ENCODE peak calls at places on chromosomes 5 and 9, in six cellular contexts. H is HCT116; A is H1; G is LNCaP clone FGC; D is CD8-positive, alpha-beta T cell; V is AG04450. E is an unnamed sample.

GRCh38 chr5:7018144-7018543 is 304.9 kb downstream of the TENT4A start:
- DNase-seq in H (no peak), A (no peak), G (no peak), D (no peak), V (no peak), E (no peak)

GRCh38 chr5:53427965-53428364 is 52.5 kb upstream of the FST start:
- DNase-seq in H (no peak), A (no peak), G (no peak), D (no peak), V (no peak), E (no peak)

GRCh38 chr5:111580956-111581355 is 68.6 kb upstream of the STARD4 start:
- DNase-seq in H (no peak), A (no peak), G (no peak), D (no peak), V (no peak), E (no peak)

GRCh38 chr5:54457094-54457531 is 1.6 kb downstream of the HSPB3 start:
- DNase-seq in H (no peak), A (no peak), G (no peak), D (no peak), V (peak; percentile 72), E (peak; percentile 96)

GRCh38 chr5:76524872-76525271 is 98.3 kb downstream of the F2RL2 start:
- DNase-seq in H (no peak), A (no peak), G (no peak), D (no peak), V (no peak), E (no peak)

GRCh38 chr5:147782053-147783028 is at the start of gene JAKMIP2:
- DNase-seq in H (no peak), A (peak; percentile 98), G (no peak), D (peak; percentile 80), V (no peak), E (peak; percentile 92)

GRCh38 chr5:40383719-40384651 is 295.7 kb upstream of the PTGER4 start:
- DNase-seq in H (no peak), A (no peak), G (no peak), D (no peak), V (peak; percentile 44), E (no peak)

GRCh38 chr5:115396698-115397097 is 100.2 kb upstream of the CCDC112 start:
- DNase-seq in H (no peak), A (no peak), G (no peak), D (no peak), V (no peak), E (no peak)

GRCh38 chr9:5800969-5801738 is 31.8 kb downstream of the ERMP1 start:
- DNase-seq in H (no peak), A (no peak), G (no peak), D (no peak), V (no peak), E (no peak)

GRCh38 chr5:59092758-59093157 is 509.9 kb downstream of the RAB3C start:
- DNase-seq in H (no peak), A (no peak), G (no peak), D (no peak), V (no peak), E (no peak)

GRCh38 chr5:76690704-76691469 is 25.0 kb upstream of the F2R start:
- DNase-seq in H (no peak), A (no peak), G (peak; percentile 54), D (no peak), V (no peak), E (no peak)

GRCh38 chr9:133979124-133979920 is 12.8 kb downstream of the VAV2 start:
- DNase-seq in H (no peak), A (no peak), G (no peak), D (no peak), V (no peak), E (no peak)

GRCh38 chr5:3899093-3899492 is 303.5 kb downstream of the IRX1 start:
- DNase-seq in H (no peak), A (no peak), G (no peak), D (no peak), V (no peak), E (no peak)

GRCh38 chr5:3905521-3905920 is 309.9 kb downstream of the IRX1 start:
- DNase-seq in H (no peak), A (no peak), G (no peak), D (no peak), V (no peak), E (no peak)

GRCh38 chr5:3905031-3905430 is 309.4 kb downstream of the IRX1 start:
- DNase-seq in H (no peak), A (no peak), G (no peak), D (no peak), V (no peak), E (no peak)

GRCh38 chr5:3904584-3904983 is 309.0 kb downstream of the IRX1 start:
- DNase-seq in H (no peak), A (no peak), G (no peak), D (no peak), V (no peak), E (no peak)
- TF ChIP-seq CTCF in H (no peak), A (no peak), G (no peak), D (no peak), V (no peak), E (no peak)

DNA sequence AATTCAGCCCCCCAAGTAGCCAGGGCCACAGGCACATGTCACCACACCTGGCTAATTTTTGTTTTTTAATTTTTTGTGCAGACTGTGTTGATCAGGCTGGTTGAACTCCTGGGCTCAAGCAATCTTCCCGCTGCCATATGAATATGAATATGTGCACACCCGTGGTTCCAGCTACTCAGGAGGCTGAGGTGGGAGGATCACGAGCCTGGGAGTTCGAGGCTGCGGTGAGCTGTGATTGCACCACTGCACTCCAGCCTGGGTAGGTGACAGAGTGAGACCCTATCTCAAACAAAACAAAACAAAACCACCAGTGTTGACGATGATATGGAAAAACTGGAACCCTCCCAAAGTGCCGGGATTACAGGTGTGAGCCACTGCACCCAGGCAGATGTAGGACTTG is 32.0 kb downstream of the EHMT1 start:
- DNase-seq in H (no peak), A (no peak), G (no peak), D (no peak), V (no peak), E (no peak)
- H3K4me3 ChIP-seq in H (no peak overlapping the region), A (no peak overlapping the region), G (no peak overlapping the region), D (no peak overlapping the region), V (no peak overlapping the region), E (no peak overlapping the region)

GRCh38 chr9:120729796-120730195 is 15.5 kb upstream of the MEGF9 start:
- DNase-seq in H (no peak), A (no peak), G (no peak), D (no peak), V (no peak), E (no peak)
- TF ChIP-seq CTCF in H (no peak), A (peak; percentile 77), G (no peak), D (no peak), V (peak; percentile 32), E (peak; percentile 19)

GRCh38 chr5:145244788-145245187 is 590.4 kb downstream of the PRELID2 start:
- DNase-seq in H (no peak), A (no peak), G (no peak), D (no peak), V (no peak), E (no peak)
- H3K4me3 ChIP-seq in H (no peak overlapping the region), A (no peak overlapping the region), G (no peak overlapping the region), D (no peak overlapping the region), V (no peak overlapping the region), E (no peak overlapping the region)

GRCh38 chr9:137065336-137065967 is 4.9 kb downstream of the SAPCD2 start:
- DNase-seq in H (no peak), A (no peak), G (no peak), D (no peak), V (no peak), E (no peak)
- TF ChIP-seq CTCF in H (no peak), A (no peak), G (no peak), D (no peak), V (no peak), E (no peak)

E was measured in Caco-2.